ENCODE peak calls at places on chromosomes 2 and 18, in six cellular contexts. One of them, this sample, is unnamed.
A peak's percentile ranks its signal among the peaks of the same experiment; 100 is the strongest.

GRCh38 chr2:217887841-217888665 is 114.7 kb downstream of the TNS1 start:
- DNase-seq in GM12878: no peak
- DNase-seq in H1: no peak
- DNase-seq in K562: peak; percentile 49
- DNase-seq in HepG2: no peak
- DNase-seq in SK-N-SH: peak; percentile 87
- DNase-seq in this sample: no peak

GRCh38 chr18:62897153-62897552 is 181.8 kb downstream of the PHLPP1 start:
- DNase-seq in GM12878: no peak
- DNase-seq in H1: no peak
- DNase-seq in K562: no peak
- DNase-seq in HepG2: no peak
- DNase-seq in SK-N-SH: no peak
- DNase-seq in this sample: no peak

GRCh38 chr2:10493636-10494281 is 45.6 kb upstream of the ODC1 start:
- DNase-seq in GM12878: peak; percentile 56
- DNase-seq in H1: no peak
- DNase-seq in K562: no peak
- DNase-seq in HepG2: peak; percentile 68
- DNase-seq in SK-N-SH: no peak
- DNase-seq in this sample: peak; percentile 58

GRCh38 chr18:2704541-2704940 is 49.0 kb downstream of the SMCHD1 start:
- DNase-seq in GM12878: no peak
- DNase-seq in H1: no peak
- DNase-seq in K562: no peak
- DNase-seq in HepG2: no peak
- DNase-seq in SK-N-SH: no peak
- DNase-seq in this sample: no peak

GRCh38 chr2:56483081-56483480 is 299.3 kb downstream of the CCDC85A start:
- DNase-seq in GM12878: no peak
- DNase-seq in H1: no peak
- DNase-seq in K562: no peak
- DNase-seq in HepG2: no peak
- DNase-seq in SK-N-SH: no peak
- DNase-seq in this sample: no peak

GRCh38 chr2:230919681-230920080 is 5.4 kb downstream of the GPR55 start:
- DNase-seq in GM12878: no peak
- DNase-seq in H1: no peak
- DNase-seq in K562: no peak
- DNase-seq in HepG2: no peak
- DNase-seq in SK-N-SH: no peak
- DNase-seq in this sample: no peak

GRCh38 chr2:129253461-129253812 is 726.0 kb upstream of the RAB6C start:
- DNase-seq in GM12878: no peak
- DNase-seq in H1: peak; percentile 15
- DNase-seq in K562: peak; percentile 23
- DNase-seq in HepG2: no peak
- DNase-seq in SK-N-SH: peak; percentile 18
- DNase-seq in this sample: no peak

GRCh38 chr2:191311627-191312026 is 66.4 kb downstream of the MYO1B start:
- DNase-seq in GM12878: no peak
- DNase-seq in H1: no peak
- DNase-seq in K562: no peak
- DNase-seq in HepG2: peak; percentile 59
- DNase-seq in SK-N-SH: no peak
- DNase-seq in this sample: no peak

GRCh38 chr2:217903859-217904613 is 98.8 kb downstream of the TNS1 start:
- DNase-seq in GM12878: no peak
- DNase-seq in H1: no peak
- DNase-seq in K562: no peak
- DNase-seq in HepG2: peak; percentile 71
- DNase-seq in SK-N-SH: peak; percentile 76
- DNase-seq in this sample: no peak

GRCh38 chr18:63271881-63272299 is 47.7 kb downstream of the BCL2 start:
- DNase-seq in GM12878: no peak
- DNase-seq in H1: no peak
- DNase-seq in K562: no peak
- DNase-seq in HepG2: no peak
- DNase-seq in SK-N-SH: peak; percentile 47
- DNase-seq in this sample: no peak

GRCh38 chr2:67828066-67828465 is 234.7 kb downstream of the C1D start:
- DNase-seq in GM12878: no peak
- DNase-seq in H1: no peak
- DNase-seq in K562: no peak
- DNase-seq in HepG2: no peak
- DNase-seq in SK-N-SH: no peak
- DNase-seq in this sample: no peak

GRCh38 chr2:229821353-229821752 is 100.5 kb downstream of the TRIP12 start:
- DNase-seq in GM12878: no peak
- DNase-seq in H1: no peak
- DNase-seq in K562: no peak
- DNase-seq in HepG2: no peak
- DNase-seq in SK-N-SH: no peak
- DNase-seq in this sample: no peak

GRCh38 chr2:28539095-28539494 is 43.2 kb downstream of the PLB1 start:
- DNase-seq in GM12878: no peak
- DNase-seq in H1: no peak
- DNase-seq in K562: no peak
- DNase-seq in HepG2: no peak
- DNase-seq in SK-N-SH: no peak
- DNase-seq in this sample: no peak

GRCh38 chr2:95023222-95023597 is 2.3 kb upstream of the MAL start:
- DNase-seq in GM12878: no peak
- DNase-seq in H1: no peak
- DNase-seq in K562: no peak
- DNase-seq in HepG2: peak; percentile 32
- DNase-seq in SK-N-SH: no peak
- DNase-seq in this sample: no peak

GRCh38 chr18:21741511-21742322 is 1.1 kb downstream of the MIB1 start:
- DNase-seq in GM12878: no peak
- DNase-seq in H1: no peak
- DNase-seq in K562: no peak
- DNase-seq in HepG2: no peak
- DNase-seq in SK-N-SH: peak; percentile 63
- DNase-seq in this sample: no peak

GRCh38 chr2:43853141-43854081 is 14.6 kb downstream of the ABCG8 start:
- DNase-seq in GM12878: no peak
- DNase-seq in H1: no peak
- DNase-seq in K562: no peak
- DNase-seq in HepG2: no peak
- DNase-seq in SK-N-SH: no peak
- DNase-seq in this sample: no peak

GRCh38 chr2:134818321-134818720 is 20.1 kb upstream of the ACMSD start:
- DNase-seq in GM12878: no peak
- DNase-seq in H1: no peak
- DNase-seq in K562: no peak
- DNase-seq in HepG2: no peak
- DNase-seq in SK-N-SH: no peak
- DNase-seq in this sample: no peak

GRCh38 chr2:84960157-84960506 is 10.8 kb upstream of the KCMF1 start:
- DNase-seq in GM12878: no peak
- DNase-seq in H1: no peak
- DNase-seq in K562: no peak
- DNase-seq in HepG2: no peak
- DNase-seq in SK-N-SH: no peak
- DNase-seq in this sample: no peak

GRCh38 chr2:189444322-189444721 is 3.0 kb downstream of the WDR75 start:
- DNase-seq in GM12878: no peak
- DNase-seq in H1: no peak
- DNase-seq in K562: no peak
- DNase-seq in HepG2: no peak
- DNase-seq in SK-N-SH: no peak
- DNase-seq in this sample: no peak

GRCh38 chr2:40734797-40735196 is 282.9 kb upstream of the SLC8A1 start:
- DNase-seq in GM12878: no peak
- DNase-seq in H1: no peak
- DNase-seq in K562: no peak
- DNase-seq in HepG2: no peak
- DNase-seq in SK-N-SH: no peak
- DNase-seq in this sample: no peak

GRCh38 chr2:171652411-171652775 is 34.9 kb upstream of the DYNC1I2 start:
- DNase-seq in GM12878: no peak
- DNase-seq in H1: no peak
- DNase-seq in K562: no peak
- DNase-seq in HepG2: no peak
- DNase-seq in SK-N-SH: no peak
- DNase-seq in this sample: no peak

DNA sequence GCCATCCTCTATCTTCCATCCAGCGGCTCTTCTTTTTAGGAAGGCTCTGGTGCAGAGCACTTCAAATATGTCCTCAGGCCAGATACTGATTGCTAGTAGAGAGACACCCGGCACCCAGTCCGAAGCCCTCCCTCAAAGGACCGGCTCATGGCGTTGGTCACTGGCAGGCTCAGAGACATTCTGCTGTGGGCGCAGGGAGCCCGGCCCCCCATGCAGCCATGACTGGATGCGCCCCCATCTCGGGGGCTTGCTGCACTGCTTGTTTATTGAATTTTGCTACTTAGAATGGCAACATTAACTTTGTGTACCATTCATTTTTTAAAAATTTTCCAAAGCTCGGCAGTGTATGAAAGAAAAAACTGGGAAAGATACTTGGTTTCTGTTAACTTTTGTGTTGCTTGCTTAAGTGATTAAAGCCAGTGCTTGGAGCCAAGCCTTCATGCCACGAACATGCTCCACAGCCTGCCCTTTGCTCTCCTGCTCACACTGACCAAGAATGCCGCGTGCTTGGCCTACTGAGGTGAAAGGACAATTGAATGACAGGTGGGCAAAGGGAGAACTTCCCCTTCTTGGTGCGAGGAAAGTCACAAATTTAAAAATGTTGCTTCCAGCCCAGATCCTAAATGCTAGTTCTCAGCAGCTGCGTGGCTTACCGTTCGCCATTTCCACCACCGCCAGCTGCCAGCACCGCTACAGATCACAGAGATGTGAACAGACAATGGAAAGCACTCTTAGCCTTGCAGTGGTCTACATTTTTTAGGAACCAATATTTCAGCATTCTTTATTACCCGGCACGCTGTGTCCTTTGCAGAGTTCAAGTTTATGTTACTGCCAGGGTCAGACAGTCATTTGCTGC is 76.7 kb downstream of the FAM210A start:
- DNase-seq in GM12878: no peak
- DNase-seq in H1: no peak
- DNase-seq in K562: no peak
- DNase-seq in HepG2: peak; percentile 14
- DNase-seq in SK-N-SH: no peak
- DNase-seq in this sample: no peak
- TF ChIP-seq GABPA in GM12878: no peak
- TF ChIP-seq GABPA in H1: no peak
- TF ChIP-seq GABPA in K562: no peak
- TF ChIP-seq GABPA in HepG2: no peak
- TF ChIP-seq GABPA in SK-N-SH: no peak
- TF ChIP-seq GABPA in this sample: no peak

GRCh38 chr2:121635371-121635770 is 13.9 kb downstream of the CLASP1 start:
- DNase-seq in GM12878: no peak
- DNase-seq in H1: no peak
- DNase-seq in K562: peak; percentile 29
- DNase-seq in HepG2: no peak
- DNase-seq in SK-N-SH: no peak
- DNase-seq in this sample: no peak

GRCh38 chr2:121640380-121641326 is 8.6 kb downstream of the CLASP1 start:
- DNase-seq in GM12878: no peak
- DNase-seq in H1: no peak
- DNase-seq in K562: no peak
- DNase-seq in HepG2: peak; percentile 50
- DNase-seq in SK-N-SH: no peak
- DNase-seq in this sample: no peak

GRCh38 chr2:121634354-121635307 is 14.6 kb downstream of the CLASP1 start:
- DNase-seq in GM12878: no peak
- DNase-seq in H1: no peak
- DNase-seq in K562: peak; percentile 17
- DNase-seq in HepG2: no peak
- DNase-seq in SK-N-SH: no peak
- DNase-seq in this sample: no peak

GRCh38 chr2:121633463-121633862 is 15.8 kb downstream of the CLASP1 start:
- DNase-seq in GM12878: no peak
- DNase-seq in H1: no peak
- DNase-seq in K562: no peak
- DNase-seq in HepG2: no peak
- DNase-seq in SK-N-SH: no peak
- DNase-seq in this sample: no peak

DNA sequence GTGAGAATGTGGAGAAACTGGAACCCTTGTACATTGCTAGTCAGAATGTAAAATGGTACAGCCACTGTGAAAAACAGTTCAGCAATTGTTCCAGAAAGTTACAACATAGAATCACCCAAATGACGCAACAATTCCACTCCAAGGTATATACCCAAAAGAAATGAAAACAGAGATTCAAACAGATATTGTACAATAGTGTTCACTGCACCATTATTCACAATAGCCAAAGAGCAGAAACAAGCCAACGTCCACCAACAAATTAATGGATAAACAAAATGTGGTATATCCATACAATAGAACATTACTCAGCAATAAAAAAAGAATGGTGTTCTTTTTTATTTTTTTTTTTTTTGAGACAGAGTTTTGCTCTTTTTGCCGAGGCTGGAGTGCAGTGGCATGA is 10.9 kb downstream of the CLASP1 start:
- DNase-seq in GM12878: no peak
- DNase-seq in H1: no peak
- DNase-seq in K562: no peak
- DNase-seq in HepG2: peak; percentile 63
- DNase-seq in SK-N-SH: no peak
- DNase-seq in this sample: peak; percentile 14
- TF ChIP-seq GABPA in GM12878: no peak
- TF ChIP-seq GABPA in H1: no peak
- TF ChIP-seq GABPA in K562: no peak
- TF ChIP-seq GABPA in HepG2: no peak
- TF ChIP-seq GABPA in SK-N-SH: no peak
- TF ChIP-seq GABPA in this sample: no peak

DNA sequence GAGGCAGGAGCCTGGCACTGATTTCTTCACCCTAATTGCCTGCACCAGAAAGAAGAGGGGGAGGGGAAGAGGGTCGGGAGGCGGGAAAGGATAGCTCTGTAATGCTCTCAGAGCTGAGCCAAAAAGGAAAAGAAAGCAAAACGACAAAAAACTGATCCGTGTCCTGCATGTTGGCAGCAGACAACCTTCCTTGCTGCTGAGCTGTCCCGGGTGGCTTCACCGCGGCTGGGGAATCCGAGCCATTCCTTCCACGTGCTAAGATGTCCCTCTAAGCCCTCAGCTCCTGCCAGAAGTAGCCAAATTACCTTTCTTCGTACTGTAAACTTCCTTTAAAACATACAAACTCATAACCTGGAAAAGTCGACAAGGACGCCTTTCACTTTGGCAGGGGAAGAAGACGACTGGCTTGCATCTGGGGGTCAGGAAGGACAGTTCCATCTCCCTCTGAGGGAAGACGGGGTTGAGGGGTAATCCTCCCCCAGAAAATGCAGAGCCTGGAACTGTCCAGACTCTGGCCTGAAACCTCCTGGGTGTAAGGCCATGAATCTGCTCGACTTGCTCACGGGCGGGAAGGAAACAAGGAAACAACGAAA is 7.6 kb downstream of the OTX1 start:
- DNase-seq in GM12878: no peak
- DNase-seq in H1: no peak
- DNase-seq in K562: no peak
- DNase-seq in HepG2: no peak
- DNase-seq in SK-N-SH: peak; percentile 47
- DNase-seq in this sample: no peak
- TF ChIP-seq GABPA in GM12878: no peak
- TF ChIP-seq GABPA in H1: no peak
- TF ChIP-seq GABPA in K562: no peak
- TF ChIP-seq GABPA in HepG2: no peak
- TF ChIP-seq GABPA in SK-N-SH: no peak
- TF ChIP-seq GABPA in this sample: no peak

GRCh38 chr18:5600376-5601071 is 56.7 kb upstream of the EPB41L3 start:
- DNase-seq in GM12878: no peak
- DNase-seq in H1: no peak
- DNase-seq in K562: no peak
- DNase-seq in HepG2: peak; percentile 16
- DNase-seq in SK-N-SH: no peak
- DNase-seq in this sample: no peak
- TF ChIP-seq GABPA in GM12878: no peak
- TF ChIP-seq GABPA in H1: no peak
- TF ChIP-seq GABPA in K562: no peak
- TF ChIP-seq GABPA in HepG2: no peak
- TF ChIP-seq GABPA in SK-N-SH: no peak
- TF ChIP-seq GABPA in this sample: no peak